ENCODE peak calls at places on chromosomes 7 and 10, in eight cellular contexts. N is fibroblast of lung; C is activated CD4-positive, alpha-beta T cell treated with anti-CD3 and anti-CD28 coated beads, Interleukin-2, amount 50 U/mL, for 24 hours; F is Daoy; P is GF-D8; T is CD4-positive, alpha-beta T cell; Y is cardiac fibroblast; J is stimulated activated CD8-positive, alpha-beta memory T cell treated with anti-CD3 and anti-CD28 coated beads, Interleukin-15, amount 100 ng/mL, for 24 hours. L is an unnamed sample.

GRCh38 chr10:24862586-24862985 is 89.8 kb downstream of the PRTFDC1 start:
- DNase-seq in N (no peak), C (no peak), F (no peak), P (no peak), T (no peak), Y (no peak), J (no peak), L (no peak)

GRCh38 chr7:41921453-41921912 is 218.6 kb upstream of the INHBA start:
- DNase-seq in N (peak), C (no peak), F (no peak), P (no peak), T (no peak), Y (peak), J (no peak), L (no peak)

GRCh38 chr7:118285358-118285757 is 60.9 kb downstream of the ANKRD7 start:
- DNase-seq in N (no peak), C (no peak), F (no peak), P (no peak), T (no peak), Y (no peak), J (no peak), L (no peak)

GRCh38 chr10:24394479-24395190 is 185.7 kb downstream of the KIAA1217 start:
- DNase-seq in N (no peak), C (no peak), F (no peak), P (no peak), T (no peak), Y (no peak), J (no peak), L (no peak)

GRCh38 chr10:34341473-34341872 is 473.6 kb downstream of the PARD3 start:
- DNase-seq in N (no peak), C (no peak), F (no peak), P (no peak), T (no peak), Y (peak), J (no peak), L (no peak)

GRCh38 chr10:115831025-115831424 is 442.0 kb downstream of the GFRA1 start:
- DNase-seq in N (no peak), C (no peak), F (no peak), P (no peak), T (no peak), Y (no peak), J (no peak), L (no peak)

GRCh38 chr10:28559661-28560060 is 26.7 kb downstream of the WAC start:
- DNase-seq in N (no peak), C (no peak), F (no peak), P (no peak), T (no peak), Y (peak), J (no peak), L (peak)

GRCh38 chr7:134320201-134320600 is 3.5 kb upstream of the SLC35B4 start:
- DNase-seq in N (no peak), C (no peak), F (no peak), P (no peak), T (no peak), Y (no peak), J (no peak), L (no peak)

GRCh38 chr10:131703527-131703926 is 197.3 kb upstream of the PPP2R2D start:
- DNase-seq in N (no peak), C (no peak), F (no peak), P (no peak), T (no peak), Y (no peak), J (no peak), L (no peak)

GRCh38 chr10:48551796-48552591 is 52.9 kb downstream of the ARHGAP22 start:
- DNase-seq in N (peak), C (no peak), F (peak), P (no peak), T (no peak), Y (peak), J (no peak), L (peak)

GRCh38 chr10:84293574-84294016 is 34.8 kb upstream of the CCSER2 start:
- DNase-seq in N (no peak), C (no peak), F (peak), P (peak), T (no peak), Y (no peak), J (no peak), L (no peak)

GRCh38 chr7:74417419-74417971 is 36.2 kb upstream of the GTF2IRD1 start:
- DNase-seq in N (peak), C (peak), F (peak), P (no peak), T (peak), Y (peak), J (peak), L (peak)

GRCh38 chr10:121658611-121659010 is 60.4 kb upstream of the FGFR2 start:
- DNase-seq in N (no peak), C (no peak), F (no peak), P (no peak), T (no peak), Y (no peak), J (no peak), L (no peak)

GRCh38 chr7:48045205-48045765 is 9.9 kb downstream of the C7orf57 start:
- DNase-seq in N (no peak), C (no peak), F (no peak), P (no peak), T (no peak), Y (no peak), J (no peak), L (no peak)

GRCh38 chr7:17696422-17696821 is 243.9 kb downstream of the SNX13 start:
- DNase-seq in N (peak), C (no peak), F (peak), P (no peak), T (no peak), Y (peak), J (no peak), L (no peak)

GRCh38 chr7:72336887-72337821 is 75.0 kb downstream of the CALN1 start:
- DNase-seq in N (no peak), C (no peak), F (no peak), P (no peak), T (no peak), Y (no peak), J (no peak), L (peak)

GRCh38 chr7:135411098-135411497 is 98.8 kb downstream of the CNOT4 start:
- DNase-seq in N (no peak), C (no peak), F (no peak), P (no peak), T (no peak), Y (no peak), J (no peak), L (no peak)

GRCh38 chr10:3424102-3424803 is 251.7 kb upstream of the PITRM1 start:
- DNase-seq in N (no peak), C (no peak), F (peak), P (no peak), T (no peak), Y (peak), J (no peak), L (no peak)

GRCh38 chr10:129550658-129551057 is 83.6 kb downstream of the MGMT start:
- DNase-seq in N (no peak), C (no peak), F (no peak), P (no peak), T (no peak), Y (no peak), J (no peak), L (no peak)

GRCh38 chr7:81285142-81285871 is 366.5 kb upstream of the SEMA3C start:
- DNase-seq in N (peak), C (no peak), F (peak), P (no peak), T (no peak), Y (peak), J (no peak), L (no peak)

GRCh38 chr10:73556855-73557254 is 34.3 kb downstream of the USP54 start:
- DNase-seq in N (no peak), C (no peak), F (no peak), P (no peak), T (no peak), Y (no peak), J (no peak), L (no peak)

L was measured in iPS-NIHi11.